ENCODE peak calls at places on chromosomes 4 and X, in ten cellular contexts. R is astrocyte of the cerebellum, P is ovary, W is pancreas, S is tibial nerve, L is A549, Y is psoas muscle, D is foreskin fibroblast, F is AG09319, E is RWPE1. I is an unnamed sample.

GRCh38 chr4:112531146-112531545 is 15.2 kb upstream of the NEUROG2 start:
- DNase-seq in E (no peak), Y (no peak), D (no peak), P (no peak), R (no peak), S (no peak), L (no peak), F (no peak), W (no peak), I (no peak)

GRCh38 chrX:13893826-13894225 is 76.9 kb upstream of the GPM6B start:
- DNase-seq in E (no peak), S (no peak), P (no peak), Y (no peak), D (no peak), W (no peak), R (no peak), F (no peak), L (no peak), I (no peak)

GRCh38 chr4:52904421-52904820 is 42.3 kb downstream of the RASL11B start:
- DNase-seq in W (no peak), F (no peak), L (no peak), P (no peak), R (peak; percentile 41), D (no peak), S (no peak), E (no peak), Y (no peak), I (no peak)

GRCh38 chr4:48193096-48193836 is 59.2 kb upstream of the TXK start:
- DNase-seq in Y (no peak), R (no peak), E (no peak), W (no peak), P (no peak), D (no peak), S (no peak), L (no peak), F (no peak), I (no peak)

GRCh38 chr4:157012781-157013180 is 41.2 kb upstream of the PDGFC start:
- DNase-seq in Y (no peak), F (no peak), L (no peak), R (no peak), D (no peak), W (no peak), E (peak; percentile 0), S (no peak), P (no peak), I (peak; percentile 67)

GRCh38 chr4:182862166-182862875 is 54.9 kb downstream of the DCTD start:
- DNase-seq in P (no peak), S (no peak), L (no peak), R (no peak), F (no peak), W (peak; percentile 67), D (no peak), E (no peak), Y (no peak), I (no peak)

GRCh38 chr4:37389967-37390580 is 145.5 kb downstream of the NWD2 start:
- DNase-seq in W (no peak), F (no peak), R (peak; percentile 39), P (no peak), L (peak; percentile 2), E (peak; percentile 26), D (no peak), Y (no peak), S (peak; percentile 71), I (peak; percentile 45)

GRCh38 chr4:948936-949300 is 16.7 kb downstream of the TMEM175 start:
- DNase-seq in Y (no peak), S (no peak), F (no peak), D (no peak), E (no peak), P (no peak), L (no peak), R (no peak), W (peak; percentile 54), I (no peak)

GRCh38 chr4:163681208-163681821 is 186.8 kb downstream of the TMA16 start:
- DNase-seq in W (no peak), Y (no peak), D (no peak), R (no peak), F (no peak), S (peak; percentile 43), E (no peak), L (no peak), P (no peak), I (no peak)

GRCh38 chr4:41990383-41991111 is at the start of gene SLC30A9:
- DNase-seq in W (peak; percentile 90), F (peak; percentile 80), R (peak; percentile 84), L (peak; percentile 94), S (peak; percentile 95), E (peak; percentile 97), Y (peak; percentile 92), D (peak; percentile 91), P (peak; percentile 95), I (peak; percentile 69)
- TF ChIP-seq CTCF in W (peak; percentile 23), F (peak; percentile 21), R (peak; percentile 48), L (no peak), S (peak; percentile 21), E (no peak), Y (peak; percentile 46), D (peak; percentile 29), P (no peak), I (peak; percentile 25)

GRCh38 chr4:8886625-8887406 is 15.2 kb upstream of the HMX1 start:
- DNase-seq in P (no peak), E (no peak), W (no peak), R (no peak), D (no peak), S (no peak), L (no peak), F (no peak), Y (no peak), I (no peak)
- TF ChIP-seq CTCF in P (no peak), E (no peak), W (no peak), R (no peak), D (peak; percentile 16), S (no peak), L (peak; percentile 18), F (peak; percentile 12), Y (no peak), I (peak; percentile 40)

DNA sequence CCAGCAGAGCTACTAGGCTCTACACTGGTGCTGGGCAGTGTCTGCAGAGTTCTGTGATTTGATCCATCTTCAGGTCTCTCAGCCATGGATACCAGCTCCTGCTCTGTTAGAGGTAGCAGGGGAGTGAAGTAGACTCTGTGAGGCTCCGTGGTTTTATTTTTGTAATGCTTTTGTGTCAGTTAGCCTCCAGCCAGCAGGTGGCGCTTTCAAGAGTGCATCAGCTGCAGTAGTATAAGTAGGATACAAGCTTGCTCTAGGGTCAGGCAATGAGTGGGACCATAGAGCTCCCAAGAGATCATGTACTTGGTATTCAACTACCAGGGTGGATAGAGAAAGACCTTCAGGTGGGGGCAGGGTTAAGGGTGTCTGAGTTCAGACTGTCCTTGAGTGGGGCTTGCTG is 362.5 kb upstream of the TRAM1L1 start:
- DNase-seq in D (no peak), S (no peak), E (no peak), P (no peak), Y (no peak), R (no peak), F (no peak), L (no peak), W (no peak), I (no peak)
- TF ChIP-seq CTCF in D (peak; percentile 7), S (no peak), E (peak; percentile 18), P (no peak), Y (no peak), R (no peak), F (no peak), L (no peak), W (no peak), I (peak; percentile 45)

DNA sequence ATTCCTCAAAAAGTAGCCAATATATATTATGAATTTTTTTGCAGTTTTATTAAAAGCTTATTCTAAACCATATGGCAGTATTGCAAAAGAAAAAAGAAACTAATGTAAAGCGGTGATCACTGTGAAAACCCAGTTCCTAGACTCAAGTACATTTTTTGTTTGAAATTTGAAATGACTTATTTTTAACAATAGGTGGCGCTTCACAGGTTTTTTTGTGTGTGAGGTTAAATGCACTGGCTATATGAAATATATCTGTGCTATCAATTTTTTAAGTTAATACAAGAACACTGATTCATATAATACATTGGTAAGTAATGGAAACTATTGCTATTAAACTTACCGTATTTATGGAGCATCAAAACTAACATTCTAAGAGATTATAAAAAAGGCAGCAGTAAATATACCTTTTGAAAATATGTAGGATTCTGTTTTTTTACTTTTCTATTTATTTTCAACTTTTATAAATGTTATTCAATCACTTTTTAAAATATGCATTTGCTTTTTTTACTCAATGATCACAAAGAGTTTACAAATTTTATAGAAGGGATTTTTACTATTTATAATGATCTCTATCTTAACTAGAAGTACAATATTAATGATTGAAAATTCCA is 5.6 kb upstream of the SPRY1 start:
- DNase-seq in D (no peak), S (no peak), E (no peak), L (no peak), F (no peak), P (no peak), Y (no peak), W (no peak), R (no peak), I (no peak)
- TF ChIP-seq CTCF in D (peak; percentile 41), S (peak; percentile 23), E (peak; percentile 67), L (peak; percentile 59), F (peak; percentile 47), P (no peak), Y (peak; percentile 43), W (peak; percentile 20), R (peak; percentile 35), I (peak; percentile 69)

GRCh38 chr4:99447079-99447478 is 11.9 kb upstream of the ADH7 start:
- DNase-seq in P (no peak), W (no peak), L (no peak), R (no peak), S (no peak), F (peak; percentile 22), E (no peak), Y (no peak), D (no peak), I (peak; percentile 49)
- TF ChIP-seq CTCF in P (no peak), W (no peak), L (no peak), R (no peak), S (no peak), F (no peak), E (no peak), Y (no peak), D (no peak), I (no peak)

GRCh38 chrX:110212299-110212698 is 105.6 kb downstream of the AMMECR1 start:
- DNase-seq in S (no peak), L (peak; percentile 17), Y (no peak), E (no peak), P (no peak), D (no peak), W (no peak), R (no peak), F (no peak), I (no peak)
- TF ChIP-seq CTCF in S (no peak), L (no peak), Y (no peak), E (peak; percentile 4), P (no peak), D (no peak), W (no peak), R (peak; percentile 14), F (no peak), I (peak; percentile 31)